ENCODE peak calls at places on chromosomes 16 and 17, in ten cellular contexts. O is esophagus squamous epithelium; F is astrocyte of the spinal cord; J is GM06990; Z is NT2/D1; E is CD4-positive, alpha-beta memory T cell; R is aorta; V is mammary epithelial cell; K is OCI-LY7; C is DND-41. A is an unnamed sample.

GRCh38 chr17:81967533-81968395 is 6.8 kb upstream of the NOTUM start:
- DNase-seq in O (no peak), F (peak), J (peak), Z (peak), E (peak), R (peak), V (no peak), K (peak), C (peak), A (peak)

GRCh38 chr17:38451840-38452529 is 23.7 kb downstream of the ARHGAP23 start:
- DNase-seq in O (no peak), F (peak), J (no peak), Z (peak), E (no peak), R (no peak), V (no peak), K (no peak), C (peak), A (no peak)

GRCh38 chr16:15043344-15043743 is 12.5 kb downstream of the NTAN1 start:
- DNase-seq in O (no peak), F (no peak), J (no peak), Z (no peak), E (no peak), R (no peak), V (peak), K (no peak), C (no peak), A (no peak)

GRCh38 chr16:78874241-78874983 is 726.1 kb downstream of the MAF start:
- DNase-seq in O (no peak), F (no peak), J (no peak), Z (no peak), E (no peak), R (no peak), V (no peak), K (no peak), C (no peak), A (no peak)

GRCh38 chr17:45326566-45326965 is 9.7 kb upstream of the MAP3K14 start:
- DNase-seq in O (no peak), F (no peak), J (peak), Z (no peak), E (no peak), R (no peak), V (no peak), K (no peak), C (no peak), A (no peak)

GRCh38 chr16:85856054-85856453 is 42.9 kb upstream of the IRF8 start:
- DNase-seq in O (no peak), F (no peak), J (no peak), Z (no peak), E (no peak), R (no peak), V (no peak), K (no peak), C (no peak), A (no peak)

GRCh38 chr17:76714336-76714735 is 3.6 kb upstream of the MXRA7 start:
- DNase-seq in O (no peak), F (no peak), J (no peak), Z (no peak), E (no peak), R (no peak), V (no peak), K (no peak), C (no peak), A (no peak)

GRCh38 chr16:81265658-81266451 is 27.4 kb downstream of the BCO1 start:
- DNase-seq in O (no peak), F (no peak), J (no peak), Z (no peak), E (no peak), R (peak), V (no peak), K (no peak), C (no peak), A (no peak)

GRCh38 chr17:43434902-43435319 is 36.1 kb downstream of the ARL4D start:
- DNase-seq in O (no peak), F (peak), J (no peak), Z (no peak), E (no peak), R (no peak), V (peak), K (no peak), C (no peak), A (no peak)

GRCh38 chr17:55632893-55633292 is 89.8 kb downstream of the TMEM100 start:
- DNase-seq in O (no peak), F (peak), J (no peak), Z (no peak), E (no peak), R (no peak), V (peak), K (no peak), C (no peak), A (no peak)

GRCh38 chr17:60135160-60135950 is 14.4 kb upstream of the CA4 start:
- DNase-seq in O (peak), F (peak), J (peak), Z (peak), E (peak), R (peak), V (peak), K (peak), C (no peak), A (peak)

GRCh38 chr16:1635070-1635469 is 22.9 kb downstream of the CRAMP1 start:
- DNase-seq in O (no peak), F (no peak), J (no peak), Z (no peak), E (no peak), R (no peak), V (no peak), K (no peak), C (no peak), A (no peak)

GRCh38 chr17:44187131-44187899 is 543 bp downstream of the TMUB2 start:
- DNase-seq in O (no peak), F (peak), J (no peak), Z (no peak), E (peak), R (no peak), V (peak), K (no peak), C (no peak), A (peak)

GRCh38 chr16:22008215-22009142 is 568 bp downstream of the MOSMO start:
- DNase-seq in O (no peak), F (no peak), J (peak), Z (no peak), E (peak), R (peak), V (no peak), K (peak), C (peak), A (no peak)

GRCh38 chr17:40949406-40949805 is 12.0 kb upstream of the KRT23 start:
- DNase-seq in O (no peak), F (no peak), J (no peak), Z (no peak), E (no peak), R (no peak), V (no peak), K (no peak), C (no peak), A (no peak)

GRCh38 chr16:82157836-82158235 is 12.2 kb downstream of the MPHOSPH6 start:
- DNase-seq in O (no peak), F (no peak), J (no peak), Z (no peak), E (no peak), R (no peak), V (no peak), K (no peak), C (no peak), A (no peak)

GRCh38 chr17:48804936-48805411 is 12.1 kb downstream of the TTLL6 start:
- DNase-seq in O (no peak), F (peak), J (peak), Z (peak), E (peak), R (peak), V (peak), K (peak), C (peak), A (peak)

GRCh38 chr17:19991252-19991885 is 13.7 kb upstream of the AKAP10 start:
- DNase-seq in O (no peak), F (no peak), J (no peak), Z (no peak), E (no peak), R (no peak), V (no peak), K (no peak), C (no peak), A (no peak)

GRCh38 chr17:82939213-82940030 is 99.6 kb upstream of the ZNF750 start:
- DNase-seq in O (no peak), F (no peak), J (no peak), Z (no peak), E (no peak), R (peak), V (no peak), K (no peak), C (no peak), A (no peak)

GRCh38 chr17:56597495-56597990 is 4.0 kb downstream of the NOG start:
- DNase-seq in O (no peak), F (no peak), J (no peak), Z (peak), E (no peak), R (peak), V (no peak), K (no peak), C (no peak), A (no peak)

GRCh38 chr16:83215417-83216001 is 588.7 kb downstream of the CDH13 start:
- DNase-seq in O (no peak), F (peak), J (peak), Z (peak), E (peak), R (no peak), V (peak), K (peak), C (peak), A (peak)

GRCh38 chr17:57536289-57536688 is 208.8 kb downstream of the CCDC182 start:
- DNase-seq in O (no peak), F (no peak), J (no peak), Z (no peak), E (no peak), R (no peak), V (no peak), K (no peak), C (no peak), A (no peak)

GRCh38 chr16:86676216-86676800 is 98.0 kb downstream of the FOXL1 start:
- DNase-seq in O (no peak), F (peak), J (no peak), Z (no peak), E (no peak), R (no peak), V (peak), K (no peak), C (no peak), A (no peak)

GRCh38 chr16:14071576-14072271 is 605 bp downstream of the MRTFB start:
- DNase-seq in O (no peak), F (no peak), J (no peak), Z (no peak), E (no peak), R (peak), V (peak), K (peak), C (peak), A (peak)

GRCh38 chr17:8857919-8858318 is 9.6 kb downstream of the PIK3R6 start:
- DNase-seq in O (no peak), F (peak), J (peak), Z (peak), E (no peak), R (peak), V (peak), K (peak), C (peak), A (peak)

GRCh38 chr17:41413982-41414381 is 10.4 kb downstream of the KRT37 start:
- DNase-seq in O (no peak), F (no peak), J (no peak), Z (no peak), E (no peak), R (no peak), V (no peak), K (no peak), C (no peak), A (no peak)

GRCh38 chr16:81784042-81784785 is 5.1 kb downstream of the PLCG2 start:
- DNase-seq in O (no peak), F (no peak), J (no peak), Z (no peak), E (no peak), R (no peak), V (no peak), K (peak), C (no peak), A (no peak)

GRCh38 chr16:88320947-88321634 is 61.7 kb upstream of the ZNF469 start:
- DNase-seq in O (no peak), F (no peak), J (no peak), Z (no peak), E (no peak), R (no peak), V (no peak), K (peak), C (peak), A (peak)

GRCh38 chr17:39674702-39675389 is 6.6 kb downstream of the PNMT start:
- DNase-seq in O (no peak), F (no peak), J (no peak), Z (no peak), E (no peak), R (peak), V (no peak), K (peak), C (no peak), A (no peak)

GRCh38 chr17:44518032-44518431 is 14.8 kb upstream of the GPATCH8 start:
- DNase-seq in O (no peak), F (no peak), J (no peak), Z (no peak), E (no peak), R (no peak), V (no peak), K (no peak), C (no peak), A (no peak)

GRCh38 chr16:54000361-54000760 is 286.2 kb downstream of the IRX3 start:
- DNase-seq in O (no peak), F (peak), J (no peak), Z (no peak), E (no peak), R (no peak), V (no peak), K (no peak), C (no peak), A (no peak)

GRCh38 chr16:83803811-83804210 is 4.0 kb upstream of the HSBP1 start:
- DNase-seq in O (no peak), F (peak), J (no peak), Z (no peak), E (no peak), R (no peak), V (no peak), K (no peak), C (no peak), A (no peak)

GRCh38 chr16:89373355-89374110 is 116.8 kb downstream of the ANKRD11 start:
- DNase-seq in O (no peak), F (peak), J (no peak), Z (no peak), E (no peak), R (peak), V (no peak), K (no peak), C (no peak), A (no peak)
- H3K4me3 ChIP-seq in O (no peak), F (no peak), J (no peak), Z (no peak), E (no peak), R (no peak), V (no peak), K (no peak), C (no peak), A (no peak)

GRCh38 chr17:5467416-5467815 is 1.4 kb downstream of the DHX33 start:
- DNase-seq in O (no peak), F (no peak), J (no peak), Z (no peak), E (no peak), R (no peak), V (no peak), K (no peak), C (no peak), A (no peak)
- H3K4me3 ChIP-seq in O (peak), F (peak), J (peak), Z (peak), E (peak), R (peak), V (peak), K (peak), C (peak), A (peak)

GRCh38 chr17:79156463-79157095 is 82.0 kb downstream of the ENGASE start:
- DNase-seq in O (no peak), F (no peak), J (no peak), Z (no peak), E (no peak), R (no peak), V (no peak), K (no peak), C (no peak), A (no peak)

GRCh38 chr17:79154951-79155557 is 80.4 kb downstream of the ENGASE start:
- DNase-seq in O (no peak), F (no peak), J (no peak), Z (no peak), E (no peak), R (no peak), V (no peak), K (no peak), C (no peak), A (no peak)

GRCh38 chr17:79154446-79154845 is 79.8 kb downstream of the ENGASE start:
- DNase-seq in O (no peak), F (no peak), J (no peak), Z (no peak), E (no peak), R (no peak), V (no peak), K (no peak), C (no peak), A (no peak)

GRCh38 chr17:79153367-79154130 is 78.9 kb downstream of the ENGASE start:
- DNase-seq in O (no peak), F (no peak), J (no peak), Z (no peak), E (no peak), R (no peak), V (no peak), K (no peak), C (no peak), A (no peak)

DNA sequence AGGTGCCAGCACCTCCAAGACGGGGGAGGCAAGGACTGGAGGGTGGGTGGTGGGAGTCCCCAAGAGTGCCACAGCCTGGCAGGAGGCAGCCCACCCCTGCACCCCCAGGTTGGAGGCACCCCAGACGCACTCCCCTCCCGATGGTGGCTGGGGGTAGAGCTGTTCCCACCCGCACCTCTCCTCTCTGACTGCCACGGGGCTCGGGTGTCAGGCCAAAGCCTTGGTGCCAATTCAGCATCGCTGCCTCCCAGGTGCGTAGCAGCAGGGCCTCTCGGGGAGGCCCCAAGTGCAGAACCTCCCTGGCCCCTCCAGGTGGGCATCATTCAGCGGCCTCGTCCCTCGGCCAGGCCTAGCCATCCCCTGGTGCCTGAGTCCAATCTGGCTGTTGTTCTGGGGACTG is 81.1 kb downstream of the ENGASE start:
- DNase-seq in O (no peak), F (no peak), J (no peak), Z (no peak), E (no peak), R (no peak), V (no peak), K (no peak), C (no peak), A (no peak)
- H3K4me3 ChIP-seq in O (no peak), F (no peak), J (no peak), Z (no peak), E (no peak), R (no peak), V (no peak), K (no peak), C (no peak), A (no peak)

GRCh38 chr17:72219824-72220473 is 99.1 kb downstream of the SOX9 start:
- DNase-seq in O (no peak), F (no peak), J (no peak), Z (no peak), E (no peak), R (no peak), V (no peak), K (no peak), C (no peak), A (no peak)
- H3K4me3 ChIP-seq in O (no peak), F (peak), J (no peak), Z (peak), E (no peak), R (no peak), V (no peak), K (no peak), C (no peak), A (no peak)

A was measured in GM12865.